ENCODE peak calls at places on chromosome 5, in six cellular contexts. O is right lobe of liver, S is GM23338, Z is upper lobe of right lung, B is lower lobe of right lung, I is IMR-90. C is an unnamed sample. For H3K27me3, the result is how much of the 10 kb centered on the place peaks cover.

GRCh38 chr5:145579336-145579735 is 255.8 kb downstream of the PRELID2 start:
- DNase-seq in S (no peak), I (no peak), O (no peak), Z (no peak), B (no peak), C (no peak)

GRCh38 chr5:171317225-171317624 is 8.2 kb downstream of the TLX3 start:
- DNase-seq in B (no peak), O (no peak), S (no peak), Z (no peak), I (no peak), C (no peak)

GRCh38 chr5:170159101-170159698 is 53.5 kb downstream of the FOXI1 start:
- DNase-seq in S (no peak), Z (no peak), I (peak), B (no peak), O (no peak), C (no peak)

GRCh38 chr5:140557136-140557805 is at the start of gene SRA1:
- DNase-seq in O (peak), S (peak), Z (peak), I (peak), B (peak), C (peak)

GRCh38 chr5:174837919-174838902 is 113.8 kb downstream of the MSX2 start:
- DNase-seq in S (peak), B (no peak), I (peak), Z (no peak), O (no peak), C (peak)

GRCh38 chr5:32499261-32499660 is 54.7 kb upstream of the ZFR start:
- DNase-seq in B (no peak), S (no peak), I (no peak), Z (no peak), O (no peak), C (no peak)

GRCh38 chr5:90802695-90803317 is 244.2 kb downstream of the ADGRV1 start:
- DNase-seq in O (no peak), I (peak), B (no peak), S (peak), Z (no peak), C (no peak)

GRCh38 chr5:137051165-137051564 is 448.0 kb downstream of the SPOCK1 start:
- DNase-seq in B (no peak), I (peak), S (peak), O (no peak), Z (no peak), C (no peak)

GRCh38 chr5:91486638-91487037 is 103.5 kb upstream of the ARRDC3 start:
- DNase-seq in Z (no peak), I (peak), O (no peak), S (no peak), B (no peak), C (no peak)

GRCh38 chr5:169289520-169289919 is 11.4 kb downstream of the SLIT3 start:
- DNase-seq in B (no peak), I (no peak), Z (no peak), O (no peak), S (no peak), C (no peak)

GRCh38 chr5:179124329-179124852 is 64.2 kb downstream of the ZNF354C start:
- DNase-seq in B (peak), S (no peak), I (no peak), O (no peak), Z (no peak), C (no peak)

GRCh38 chr5:66821626-66822429 is 225.6 kb downstream of the MAST4 start:
- DNase-seq in O (no peak), I (no peak), S (no peak), B (no peak), Z (no peak), C (no peak)

GRCh38 chr5:149931992-149932436 is 12.6 kb downstream of the PDE6A start:
- DNase-seq in S (no peak), Z (no peak), O (no peak), B (no peak), I (no peak), C (no peak)
- H3K4me3 ChIP-seq in S (no peak), Z (peak), O (no peak), B (peak), I (no peak), C (no peak)

GRCh38 chr5:93909356-93909755 is 168.0 kb upstream of the POU5F2 start:
- DNase-seq in B (no peak), S (peak), Z (no peak), I (no peak), O (no peak), C (no peak)
- TF ChIP-seq CTCF in B (peak), S (no peak), Z (peak), I (peak), O (peak), C (no peak)

DNA sequence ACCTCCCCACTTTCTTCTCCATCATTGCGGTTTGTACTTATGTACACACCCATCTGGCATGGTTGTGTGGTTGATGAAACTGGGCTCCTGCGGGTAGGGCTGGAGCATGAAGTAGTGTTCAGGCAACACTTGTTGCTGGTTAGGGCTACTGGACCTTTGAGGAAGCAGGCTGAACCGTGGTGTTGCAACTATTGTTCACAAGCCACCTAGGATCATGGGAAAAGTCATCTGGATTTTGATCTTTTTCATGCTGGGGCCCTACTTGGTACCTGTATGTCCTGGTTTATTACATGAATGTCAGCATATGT is 40.1 kb upstream of the TIFAB start:
- DNase-seq in O (no peak), Z (no peak), B (no peak), S (no peak), I (no peak), C (no peak)
- H3K27me3 ChIP-seq in O (under half), Z (half or more), B (half or more), S (half or more), I (under half), C (under half)

GRCh38 chr5:68255305-68256130 is 40.0 kb downstream of the PIK3R1 start:
- DNase-seq in B (no peak), O (no peak), S (no peak), I (no peak), Z (no peak), C (no peak)

GRCh38 chr5:68251386-68251785 is 35.8 kb downstream of the PIK3R1 start:
- DNase-seq in S (no peak), B (no peak), O (no peak), Z (no peak), I (peak), C (no peak)

GRCh38 chr5:68252678-68253520 is 37.3 kb downstream of the PIK3R1 start:
- DNase-seq in S (peak), B (no peak), I (peak), Z (no peak), O (no peak), C (no peak)

GRCh38 chr5:68251804-68252648 is 36.5 kb downstream of the PIK3R1 start:
- DNase-seq in S (no peak), B (no peak), Z (no peak), I (peak), O (no peak), C (no peak)

GRCh38 chr5:68253612-68254341 is 38.2 kb downstream of the PIK3R1 start:
- DNase-seq in I (no peak), Z (no peak), O (no peak), B (no peak), S (no peak), C (no peak)
- H3K4me3 ChIP-seq in I (no peak), Z (peak), O (no peak), B (peak), S (no peak), C (no peak)

GRCh38 chr5:93736284-93736683 is 5.1 kb downstream of the POU5F2 start:
- DNase-seq in O (no peak), B (no peak), I (peak), S (no peak), Z (no peak), C (no peak)

GRCh38 chr5:93746406-93747056 is 5.1 kb upstream of the POU5F2 start:
- DNase-seq in Z (no peak), I (peak), O (no peak), S (no peak), B (no peak), C (no peak)

GRCh38 chr5:93735378-93735777 is 6.0 kb downstream of the POU5F2 start:
- DNase-seq in O (no peak), I (peak), B (no peak), Z (no peak), S (no peak), C (no peak)

GRCh38 chr5:93741136-93741811 is at the start of gene POU5F2:
- DNase-seq in B (no peak), O (peak), Z (peak), S (peak), I (no peak), C (no peak)
- TF ChIP-seq CTCF in B (no peak), O (no peak), Z (no peak), S (peak), I (no peak), C (peak)